ENCODE peak calls at places on chromosome 22, in eight cellular contexts. W, I, E, G, O, U, M and Y are unnamed samples.
A peak's percentile ranks its signal among the peaks of the same experiment; 100 is the strongest.

GRCh38 chr22:50625568-50626313 is 2.2 kb downstream of the ARSA start:
- DNase-seq in G (no peak), E (peak; percentile 10), W (no peak), U (no peak), I (no peak), M (no peak), O (no peak), Y (peak; percentile 56)

GRCh38 chr22:29143848-29144785 is 61.6 kb upstream of the EMID1 start:
- DNase-seq in O (no peak), I (no peak), U (no peak), W (no peak), M (no peak), E (peak; percentile 13), G (no peak), Y (no peak)

GRCh38 chr22:50320116-50320515 is 6.7 kb downstream of the DENND6B start:
- DNase-seq in O (no peak), G (no peak), E (no peak), M (no peak), U (no peak), W (no peak), I (no peak), Y (no peak)

GRCh38 chr22:35997438-35997837 is 31.2 kb downstream of the RBFOX2 start:
- DNase-seq in I (no peak), W (no peak), E (no peak), O (peak; percentile 30), M (no peak), U (no peak), G (peak; percentile 74), Y (no peak)

GRCh38 chr22:50305658-50306566 is 1.5 kb downstream of the PLXNB2 start:
- DNase-seq in O (peak; percentile 89), I (peak; percentile 81), E (peak; percentile 91), M (peak; percentile 56), G (peak; percentile 98), W (peak; percentile 67), U (no peak), Y (peak; percentile 99)

GRCh38 chr22:28911777-28912669 is 28.7 kb downstream of the ZNRF3 start:
- DNase-seq in E (peak; percentile 43), O (no peak), U (no peak), W (no peak), I (no peak), M (peak; percentile 37), G (peak; percentile 62), Y (no peak)

GRCh38 chr22:48249721-48250268 is 1487.3 kb downstream of the TBC1D22A start:
- DNase-seq in I (no peak), M (no peak), G (no peak), W (no peak), E (no peak), O (no peak), U (no peak), Y (no peak)

GRCh38 chr22:48305726-48306235 is 1521.9 kb downstream of the BRD1 start:
- DNase-seq in M (no peak), E (no peak), G (no peak), W (no peak), I (no peak), U (no peak), O (no peak), Y (peak; percentile 68)

GRCh38 chr22:50153756-50154140 is 16.8 kb upstream of the PANX2 start:
- DNase-seq in I (no peak), O (no peak), W (no peak), U (no peak), M (no peak), G (no peak), E (no peak), Y (no peak)

GRCh38 chr22:44623771-44624510 is 78.1 kb upstream of the PRR5 start:
- DNase-seq in M (no peak), E (peak; percentile 53), U (peak; percentile 35), G (peak; percentile 60), I (peak; percentile 55), W (peak; percentile 57), O (no peak), Y (no peak)

GRCh38 chr22:38423512-38424503 is 31.2 kb downstream of the KCNJ4 start:
- DNase-seq in M (no peak), U (no peak), E (no peak), I (no peak), O (no peak), W (no peak), G (no peak), Y (no peak)

GRCh38 chr22:24093855-24094254 is 82.8 kb downstream of the CABIN1 start:
- DNase-seq in G (no peak), I (no peak), O (no peak), E (no peak), W (no peak), M (no peak), U (no peak), Y (peak; percentile 12)

GRCh38 chr22:48950151-48950915 is 877.3 kb downstream of the BRD1 start:
- DNase-seq in E (peak; percentile 2), O (no peak), I (peak; percentile 45), M (no peak), G (no peak), W (no peak), U (no peak), Y (no peak)

GRCh38 chr22:25059438-25059837 is 106.9 kb downstream of the KIAA1671 start:
- DNase-seq in M (no peak), O (no peak), E (no peak), G (no peak), W (no peak), I (no peak), U (no peak), Y (no peak)

GRCh38 chr22:42719133-42719532 is 1.5 kb downstream of the A4GALT start:
- DNase-seq in E (peak; percentile 57), O (no peak), U (no peak), I (no peak), M (no peak), G (peak; percentile 31), W (no peak), Y (no peak)

GRCh38 chr22:31956360-31956759 is 12.0 kb downstream of the YWHAH start:
- DNase-seq in O (no peak), I (no peak), M (no peak), U (peak; percentile 16), G (no peak), E (no peak), W (no peak), Y (no peak)

GRCh38 chr22:38062782-38063181 is 5.6 kb downstream of the PICK1 start:
- DNase-seq in E (peak; percentile 69), G (no peak), U (no peak), O (no peak), I (no peak), W (no peak), M (no peak), Y (no peak)

GRCh38 chr22:48752451-48753380 is 1075.0 kb downstream of the BRD1 start:
- DNase-seq in U (no peak), G (no peak), M (no peak), E (peak; percentile 7), W (no peak), O (no peak), I (no peak), Y (no peak)

GRCh38 chr22:23287136-23288095 is 107.1 kb downstream of the BCR start:
- DNase-seq in O (no peak), I (no peak), G (no peak), E (no peak), W (no peak), U (no peak), M (no peak), Y (peak; percentile 68)

GRCh38 chr22:28297504-28297903 is 378.4 kb upstream of the PITPNB start:
- DNase-seq in E (no peak), G (peak; percentile 8), I (no peak), U (no peak), O (no peak), M (no peak), W (no peak), Y (no peak)

GRCh38 chr22:46678785-46679700 is 58.9 kb downstream of the GRAMD4 start:
- DNase-seq in I (no peak), W (no peak), O (no peak), G (no peak), M (no peak), E (no peak), U (no peak), Y (no peak)
- TF ChIP-seq CTCF in I (no peak), W (no peak), O (no peak), G (no peak), M (no peak), E (no peak), U (no peak), Y (no peak)

DNA sequence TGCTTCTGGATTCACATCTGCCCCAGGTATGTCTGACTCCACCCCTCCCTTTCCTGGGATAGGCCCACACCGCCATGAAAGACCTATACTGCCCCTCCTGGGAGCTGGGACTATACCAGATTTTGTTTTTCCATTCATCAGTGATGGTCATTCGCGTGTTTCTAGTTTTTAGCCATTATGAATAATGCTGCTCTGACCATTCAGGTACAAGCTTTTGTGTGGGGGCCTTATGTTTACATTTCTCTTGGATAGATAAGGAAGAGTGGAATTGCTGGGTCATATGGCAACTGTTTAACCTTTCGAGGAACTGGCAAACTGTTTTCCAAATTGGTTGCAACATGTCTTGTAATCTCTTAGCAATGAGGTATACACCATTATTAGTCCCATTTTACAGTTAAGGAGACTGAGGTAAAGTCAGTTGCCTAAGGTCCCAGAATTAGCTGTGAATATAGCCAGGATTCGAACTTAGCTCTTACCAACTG is 1.2 kb upstream of the TBC1D10A start:
- DNase-seq in E (no peak), M (no peak), I (no peak), U (no peak), G (no peak), W (no peak), O (no peak), Y (no peak)
- TF ChIP-seq CTCF in E (no peak), M (peak; percentile 18), I (no peak), U (no peak), G (no peak), W (no peak), O (no peak), Y (peak; percentile 63)

GRCh38 chr22:33327348-33327860 is 269.2 kb upstream of the SYN3 start:
- DNase-seq in M (no peak), I (no peak), G (no peak), O (no peak), U (no peak), W (no peak), E (no peak), Y (no peak)
- TF ChIP-seq CTCF in M (no peak), I (no peak), G (no peak), O (no peak), U (no peak), W (no peak), E (no peak), Y (no peak)

DNA sequence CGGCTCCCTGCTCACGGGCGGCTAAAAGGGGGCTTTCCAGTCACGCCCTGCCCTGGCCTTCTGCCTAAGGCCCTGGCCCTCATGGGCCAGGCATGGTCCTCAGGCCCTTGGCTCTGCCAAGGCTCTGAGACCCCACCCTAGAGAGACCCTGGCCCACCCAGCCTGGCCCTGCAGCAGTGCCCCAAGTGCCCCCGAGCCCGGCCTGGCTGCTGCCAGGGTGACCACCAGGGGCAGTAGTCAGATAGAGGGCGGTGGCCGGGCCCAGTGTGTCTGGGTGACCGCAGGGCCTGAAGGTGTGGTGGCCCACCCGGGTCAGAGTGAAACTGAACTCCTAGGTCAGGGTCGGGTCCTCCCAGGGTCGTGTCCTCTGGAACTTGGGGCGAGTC is 29.4 kb upstream of the CCDC188 start:
- DNase-seq in U (no peak), G (no peak), E (no peak), W (no peak), I (no peak), O (no peak), M (no peak), Y (no peak)
- TF ChIP-seq CTCF in U (no peak), G (peak; percentile 33), E (no peak), W (peak; percentile 36), I (peak; percentile 37), O (no peak), M (peak; percentile 40), Y (no peak)